ENCODE peak calls at places on chromosomes 3 and 15, in four cellular contexts. One of them, this sample, is unnamed.

GRCh38 chr15:55799287-55800212 is 56.6 kb upstream of the PRTG start:
- DNase-seq in pancreas: no peak
- DNase-seq in cardiac muscle cell: peak; percentile 76
- DNase-seq in RWPE2: no peak
- DNase-seq in this sample: peak; percentile 75

GRCh38 chr3:133167340-133168024 is 129.3 kb downstream of the TMEM108 start:
- DNase-seq in RWPE2: no peak
- DNase-seq in cardiac muscle cell: no peak
- DNase-seq in pancreas: peak; percentile 46
- DNase-seq in this sample: no peak

GRCh38 chr3:116005404-116005803 is 382.1 kb downstream of the GAP43 start:
- DNase-seq in RWPE2: peak; percentile 78
- DNase-seq in pancreas: no peak
- DNase-seq in cardiac muscle cell: peak; percentile 92
- DNase-seq in this sample: peak; percentile 54

GRCh38 chr3:11481561-11481960 is 162.2 kb downstream of the VGLL4 start:
- DNase-seq in RWPE2: no peak
- DNase-seq in cardiac muscle cell: no peak
- DNase-seq in pancreas: no peak
- DNase-seq in this sample: no peak

GRCh38 chr3:140595295-140595694 is 82.6 kb upstream of the TRIM42 start:
- DNase-seq in pancreas: no peak
- DNase-seq in RWPE2: no peak
- DNase-seq in cardiac muscle cell: peak; percentile 79
- DNase-seq in this sample: peak; percentile 82

GRCh38 chr3:177735441-177735840 is 538.2 kb upstream of the TBL1XR1 start:
- DNase-seq in pancreas: no peak
- DNase-seq in cardiac muscle cell: no peak
- DNase-seq in RWPE2: no peak
- DNase-seq in this sample: no peak

GRCh38 chr3:152969557-152970300 is 134.8 kb downstream of the P2RY1 start:
- DNase-seq in cardiac muscle cell: peak; percentile 16
- DNase-seq in RWPE2: no peak
- DNase-seq in pancreas: no peak
- DNase-seq in this sample: no peak

GRCh38 chr3:15264486-15264885 is 58.4 kb downstream of the CAPN7 start:
- DNase-seq in cardiac muscle cell: no peak
- DNase-seq in pancreas: no peak
- DNase-seq in RWPE2: no peak
- DNase-seq in this sample: no peak

GRCh38 chr15:98909968-98910885 is 97.4 kb downstream of the PGPEP1L start:
- DNase-seq in pancreas: no peak
- DNase-seq in cardiac muscle cell: no peak
- DNase-seq in RWPE2: no peak
- DNase-seq in this sample: no peak

GRCh38 chr3:52298147-52299098 is 10.8 kb downstream of the GLYCTK start:
- DNase-seq in pancreas: peak; percentile 74
- DNase-seq in cardiac muscle cell: no peak
- DNase-seq in RWPE2: no peak
- DNase-seq in this sample: peak; percentile 60

GRCh38 chr15:78264304-78265136 is at the start of gene DNAJA4:
- DNase-seq in RWPE2: no peak
- DNase-seq in pancreas: peak; percentile 66
- DNase-seq in cardiac muscle cell: peak; percentile 71
- DNase-seq in this sample: peak; percentile 73
- TF ChIP-seq CTCF in RWPE2: no peak
- TF ChIP-seq CTCF in pancreas: no peak
- TF ChIP-seq CTCF in cardiac muscle cell: peak; percentile 21
- TF ChIP-seq CTCF in this sample: no peak

GRCh38 chr3:114152519-114153151 is 26.2 kb downstream of the DRD3 start:
- DNase-seq in RWPE2: peak; percentile 74
- DNase-seq in pancreas: peak; percentile 91
- DNase-seq in cardiac muscle cell: peak; percentile 90
- DNase-seq in this sample: peak; percentile 88

GRCh38 chr3:114151091-114151490 is 27.8 kb downstream of the DRD3 start:
- DNase-seq in pancreas: no peak
- DNase-seq in RWPE2: no peak
- DNase-seq in cardiac muscle cell: no peak
- DNase-seq in this sample: no peak

GRCh38 chr3:114154321-114154821 is 24.5 kb downstream of the DRD3 start:
- DNase-seq in pancreas: no peak
- DNase-seq in RWPE2: no peak
- DNase-seq in cardiac muscle cell: no peak
- DNase-seq in this sample: no peak

GRCh38 chr3:114157321-114157720 is 21.5 kb downstream of the DRD3 start:
- DNase-seq in pancreas: no peak
- DNase-seq in cardiac muscle cell: no peak
- DNase-seq in RWPE2: no peak
- DNase-seq in this sample: no peak

DNA sequence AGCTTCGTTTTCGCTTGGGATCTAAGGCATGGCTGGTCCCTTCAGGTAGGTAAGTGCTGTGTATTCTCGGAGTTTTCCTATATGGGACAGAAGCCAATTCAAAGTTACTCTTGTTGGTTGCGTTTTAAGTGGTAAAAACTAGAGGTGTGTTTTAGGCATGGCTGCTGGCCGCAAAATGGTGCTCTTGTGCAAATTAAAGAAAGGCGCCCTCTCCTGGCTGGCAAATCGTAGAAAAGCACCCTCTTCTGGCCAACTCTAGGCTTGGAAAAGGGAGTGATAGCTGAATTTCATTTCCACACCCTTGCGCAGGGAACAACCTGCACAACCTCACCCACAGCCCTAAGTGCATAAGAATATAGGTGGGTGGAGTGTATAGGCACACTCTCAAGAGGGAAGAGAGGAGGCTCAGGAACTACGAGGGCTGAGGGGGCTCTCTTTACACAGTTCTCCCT is 23.5 kb downstream of the DRD3 start:
- DNase-seq in pancreas: no peak
- DNase-seq in cardiac muscle cell: peak; percentile 54
- DNase-seq in RWPE2: no peak
- DNase-seq in this sample: peak; percentile 57
- H3K4me3 ChIP-seq in pancreas: no peak overlapping the region
- H3K4me3 ChIP-seq in cardiac muscle cell: no peak overlapping the region
- H3K4me3 ChIP-seq in RWPE2: no peak overlapping the region
- H3K4me3 ChIP-seq in this sample: no peak overlapping the region

GRCh38 chr3:57538465-57538864 is 5.7 kb downstream of the DNAH12 start:
- DNase-seq in RWPE2: no peak
- DNase-seq in cardiac muscle cell: no peak
- DNase-seq in pancreas: no peak
- DNase-seq in this sample: no peak
- TF ChIP-seq CTCF in RWPE2: no peak
- TF ChIP-seq CTCF in cardiac muscle cell: no peak
- TF ChIP-seq CTCF in pancreas: no peak
- TF ChIP-seq CTCF in this sample: no peak

GRCh38 chr15:64161688-64162477 is 939 bp downstream of the PPIB start:
- DNase-seq in RWPE2: no peak
- DNase-seq in pancreas: no peak
- DNase-seq in cardiac muscle cell: no peak
- DNase-seq in this sample: no peak
- H3K4me3 ChIP-seq in RWPE2: peak overlapping the region; percentile 67
- H3K4me3 ChIP-seq in pancreas: peak overlapping the region; percentile 94
- H3K4me3 ChIP-seq in cardiac muscle cell: peak overlapping the region; percentile 58
- H3K4me3 ChIP-seq in this sample: peak overlapping the region; percentile 75

GRCh38 chr15:36161108-36161507 is 418.3 kb upstream of the CDIN1 start:
- DNase-seq in cardiac muscle cell: no peak
- DNase-seq in pancreas: no peak
- DNase-seq in RWPE2: no peak
- DNase-seq in this sample: no peak

GRCh38 chr15:36156855-36157521 is 422.4 kb upstream of the CDIN1 start:
- DNase-seq in RWPE2: no peak
- DNase-seq in cardiac muscle cell: peak; percentile 84
- DNase-seq in pancreas: no peak
- DNase-seq in this sample: peak; percentile 45

DNA sequence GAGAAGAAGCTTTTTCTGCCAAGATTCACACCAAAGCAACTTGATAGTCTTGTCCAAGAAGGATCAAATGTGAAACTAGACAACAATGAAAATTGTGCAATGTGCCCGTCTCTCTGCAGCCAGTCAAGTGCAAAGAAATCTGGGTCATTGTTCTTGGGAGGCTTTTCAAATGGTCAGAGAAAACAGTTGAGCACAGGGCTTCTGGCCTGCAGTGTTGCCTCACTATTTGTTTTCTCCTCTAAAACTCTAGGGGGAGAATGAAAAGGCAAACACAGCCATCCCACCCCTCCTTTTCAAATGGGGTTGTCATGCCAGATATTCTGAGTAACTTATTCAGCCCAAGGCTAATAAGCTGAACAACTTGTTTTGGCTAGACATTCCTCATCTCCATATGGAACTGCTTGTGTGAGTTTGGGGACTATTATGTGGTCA is 417.6 kb upstream of the CDIN1 start:
- DNase-seq in RWPE2: no peak
- DNase-seq in pancreas: no peak
- DNase-seq in cardiac muscle cell: peak; percentile 85
- DNase-seq in this sample: no peak
- TF ChIP-seq CTCF in RWPE2: no peak
- TF ChIP-seq CTCF in pancreas: no peak
- TF ChIP-seq CTCF in cardiac muscle cell: no peak
- TF ChIP-seq CTCF in this sample: no peak

GRCh38 chr15:68580026-68580882 is 1.5 kb downstream of the CORO2B start:
- DNase-seq in cardiac muscle cell: no peak
- DNase-seq in RWPE2: no peak
- DNase-seq in pancreas: no peak
- DNase-seq in this sample: no peak
- H3K4me3 ChIP-seq in cardiac muscle cell: no peak overlapping the region
- H3K4me3 ChIP-seq in RWPE2: no peak overlapping the region
- H3K4me3 ChIP-seq in pancreas: peak overlapping the region; percentile 54
- H3K4me3 ChIP-seq in this sample: no peak overlapping the region

GRCh38 chr15:39438795-39439577 is 141.9 kb upstream of the THBS1 start:
- DNase-seq in pancreas: no peak
- DNase-seq in RWPE2: no peak
- DNase-seq in cardiac muscle cell: peak; percentile 80
- DNase-seq in this sample: peak; percentile 69
- TF ChIP-seq CTCF in pancreas: no peak
- TF ChIP-seq CTCF in RWPE2: peak; percentile 83
- TF ChIP-seq CTCF in cardiac muscle cell: peak; percentile 20
- TF ChIP-seq CTCF in this sample: no peak

GRCh38 chr15:92159481-92159880 is 234.2 kb upstream of the ST8SIA2 start:
- DNase-seq in RWPE2: no peak
- DNase-seq in cardiac muscle cell: no peak
- DNase-seq in pancreas: no peak
- DNase-seq in this sample: no peak

GRCh38 chr15:92158426-92158825 is 235.3 kb upstream of the ST8SIA2 start:
- DNase-seq in pancreas: no peak
- DNase-seq in RWPE2: peak; percentile 84
- DNase-seq in cardiac muscle cell: no peak
- DNase-seq in this sample: no peak

GRCh38 chr15:92157666-92158298 is 235.9 kb upstream of the ST8SIA2 start:
- DNase-seq in cardiac muscle cell: no peak
- DNase-seq in RWPE2: no peak
- DNase-seq in pancreas: no peak
- DNase-seq in this sample: no peak

GRCh38 chr15:92161039-92161670 is 232.5 kb upstream of the ST8SIA2 start:
- DNase-seq in cardiac muscle cell: no peak
- DNase-seq in RWPE2: no peak
- DNase-seq in pancreas: no peak
- DNase-seq in this sample: no peak

DNA sequence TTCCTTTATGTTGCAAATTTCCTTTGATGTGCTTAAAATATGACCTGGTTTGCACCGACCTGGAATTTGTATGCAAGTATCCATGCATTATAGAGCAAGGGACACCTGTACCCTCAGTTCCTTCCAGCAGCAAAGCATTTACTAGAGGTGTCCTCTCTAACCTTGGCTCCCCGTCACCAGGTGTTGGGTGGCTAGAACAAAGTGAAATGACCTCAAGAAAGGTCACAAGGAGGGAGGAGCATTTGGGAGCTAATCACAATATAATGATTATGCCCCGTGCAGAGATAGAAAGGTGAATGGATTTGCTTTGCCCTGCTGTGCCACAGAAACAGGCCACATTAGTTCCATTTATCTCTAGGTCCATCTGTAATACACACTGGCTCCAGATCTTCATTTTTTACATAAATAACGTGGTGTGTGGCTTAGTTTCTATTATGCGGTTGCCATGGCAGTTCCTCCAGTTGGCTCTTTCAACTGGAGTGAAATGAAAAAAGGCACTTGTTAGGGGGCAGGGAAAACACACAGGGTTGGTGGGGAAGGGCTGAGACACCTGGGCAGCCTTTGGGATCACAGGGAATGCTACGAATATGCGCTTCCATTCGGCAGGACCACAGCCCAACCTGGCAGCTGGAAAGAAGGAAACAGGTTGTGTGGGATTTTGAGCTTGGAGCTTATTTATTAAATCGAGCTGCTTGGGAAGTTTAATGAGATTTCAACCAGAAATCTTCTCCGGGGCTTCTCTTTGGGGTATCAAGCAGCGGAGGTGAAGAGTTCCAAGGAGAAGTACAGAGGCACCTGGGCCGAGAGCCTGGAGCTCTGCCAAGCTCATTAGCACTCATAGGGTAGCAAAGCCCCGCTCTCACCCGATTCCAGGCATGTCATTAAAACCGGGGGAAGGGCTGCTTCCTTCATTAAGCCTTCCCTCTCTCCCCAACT is 233.5 kb upstream of the ST8SIA2 start:
- DNase-seq in cardiac muscle cell: no peak
- DNase-seq in RWPE2: no peak
- DNase-seq in pancreas: no peak
- DNase-seq in this sample: no peak
- H3K4me3 ChIP-seq in cardiac muscle cell: no peak overlapping the region
- H3K4me3 ChIP-seq in RWPE2: no peak overlapping the region
- H3K4me3 ChIP-seq in pancreas: no peak overlapping the region
- H3K4me3 ChIP-seq in this sample: no peak overlapping the region

This sample was measured in testis.